ENCODE peak calls at places on chromosomes 11 and 22, in six cellular contexts. H is GM03348; N is stimulated activated CD8-positive, alpha-beta memory T cell treated with anti-CD3 and anti-CD28 coated beads, Interleukin-4, amount 100 ng/mL, for 24 hours; M is CD8-positive, alpha-beta T cell; P is activated T-cell treated with anti-CD3 and anti-CD28 coated beads, Interleukin-2, amount 50 U/mL, for 24 hours; V is MG63. Q is an unnamed sample.

GRCh38 chr22:47288640-47289039 is 526.2 kb downstream of the TBC1D22A start:
- DNase-seq in H (no peak), N (no peak), M (no peak), P (no peak), V (no peak), Q (no peak)

GRCh38 chr11:62882428-62882742 is 1.7 kb downstream of the SLC3A2 start:
- DNase-seq in H (no peak), N (no peak), M (no peak), P (no peak), V (no peak), Q (no peak)

GRCh38 chr11:130782361-130783221 is 133.7 kb downstream of the SNX19 start:
- DNase-seq in H (peak; percentile 52), N (no peak), M (no peak), P (no peak), V (no peak), Q (peak; percentile 69)

GRCh38 chr22:48743601-48744282 is 1083.9 kb downstream of the BRD1 start:
- DNase-seq in H (no peak), N (no peak), M (no peak), P (peak; percentile 20), V (no peak), Q (peak; percentile 1)

GRCh38 chr11:95671768-95672167 is 117.8 kb downstream of the FAM76B start:
- DNase-seq in H (peak; percentile 42), N (no peak), M (no peak), P (no peak), V (no peak), Q (no peak)

GRCh38 chr11:124722176-124722575 is 17.6 kb upstream of the NRGN start:
- DNase-seq in H (no peak), N (no peak), M (no peak), P (no peak), V (no peak), Q (no peak)

GRCh38 chr22:26542831-26543230 is 30.6 kb upstream of the TFIP11 start:
- DNase-seq in H (no peak), N (no peak), M (no peak), P (no peak), V (no peak), Q (no peak)

GRCh38 chr22:36373258-36373579 is 14.5 kb downstream of the MYH9 start:
- DNase-seq in H (no peak), N (no peak), M (no peak), P (no peak), V (no peak), Q (no peak)

GRCh38 chr11:70739811-70740474 is 341.6 kb downstream of the CTTN start:
- DNase-seq in H (no peak), N (no peak), M (no peak), P (no peak), V (no peak), Q (no peak)

GRCh38 chr11:104402812-104403521 is 239.0 kb upstream of the PDGFD start:
- DNase-seq in H (no peak), N (no peak), M (no peak), P (no peak), V (no peak), Q (no peak)

GRCh38 chr11:93729129-93729616 is 12.1 kb downstream of the TAF1D start:
- DNase-seq in H (no peak), N (no peak), M (no peak), P (peak; percentile 50), V (no peak), Q (no peak)

GRCh38 chr11:134359646-134360045 is 27.9 kb downstream of the GLB1L2 start:
- DNase-seq in H (no peak), N (no peak), M (no peak), P (no peak), V (no peak), Q (no peak)